ENCODE peak calls at places on chromosomes 1 and 21, in nine cellular contexts. I, N, E, C, H, J, Z, U and P are unnamed samples.

GRCh38 chr1:96076589-96076988 is 645.0 kb upstream of the PTBP2 start:
- DNase-seq in E (no peak), Z (no peak), U (no peak), J (peak; percentile 27), I (no peak), N (no peak), H (no peak), C (no peak), P (no peak)

GRCh38 chr21:32299695-32300094 is 1.0 kb downstream of the MRAP start:
- DNase-seq in N (no peak), J (no peak), E (no peak), H (no peak), Z (no peak), U (no peak), C (no peak), I (no peak), P (no peak)

GRCh38 chr1:43383449-43383848 is 6.2 kb downstream of the MED8 start:
- DNase-seq in C (no peak), E (no peak), H (no peak), Z (no peak), I (no peak), N (no peak), U (no peak), J (no peak), P (no peak)

GRCh38 chr1:192951961-192952460 is 107.1 kb downstream of the UCHL5 start:
- DNase-seq in Z (peak; percentile 79), U (peak; percentile 80), N (peak; percentile 10), H (peak; percentile 87), J (peak; percentile 91), C (peak; percentile 82), E (peak; percentile 34), I (no peak), P (no peak)

GRCh38 chr1:202501281-202501680 is 152.8 kb downstream of the PPP1R12B start:
- DNase-seq in J (peak; percentile 27), I (no peak), U (peak; percentile 34), C (peak; percentile 19), E (no peak), H (peak; percentile 34), Z (peak; percentile 31), N (no peak), P (no peak)

GRCh38 chr21:39863111-39863510 is 4.1 kb upstream of the PCP4 start:
- DNase-seq in H (no peak), I (no peak), E (no peak), U (peak; percentile 46), N (peak; percentile 13), J (no peak), C (no peak), Z (peak; percentile 83), P (no peak)

GRCh38 chr1:177065430-177065829 is 99.1 kb downstream of the ASTN1 start:
- DNase-seq in H (no peak), Z (no peak), I (no peak), E (no peak), U (no peak), N (no peak), J (no peak), C (no peak), P (no peak)

GRCh38 chr1:235923466-235924008 is 56.8 kb upstream of the LYST start:
- DNase-seq in I (no peak), H (peak; percentile 43), U (no peak), C (no peak), N (peak; percentile 72), Z (no peak), J (peak; percentile 58), E (no peak), P (no peak)

GRCh38 chr1:22919341-22920025 is 53.2 kb downstream of the LACTBL1 start:
- DNase-seq in N (no peak), Z (no peak), H (no peak), C (peak; percentile 13), U (no peak), I (no peak), J (no peak), E (no peak), P (no peak)

GRCh38 chr1:15038232-15039016 is 115.1 kb upstream of the TMEM51 start:
- DNase-seq in U (peak; percentile 60), H (no peak), I (no peak), C (peak; percentile 41), Z (peak; percentile 61), J (peak; percentile 33), E (no peak), N (no peak), P (peak; percentile 3)

GRCh38 chr21:39908265-39908923 is 41.2 kb downstream of the PCP4 start:
- DNase-seq in N (no peak), J (no peak), I (no peak), E (no peak), C (no peak), Z (peak; percentile 31), U (no peak), H (no peak), P (no peak)

GRCh38 chr1:46673749-46674182 is 2.1 kb downstream of the TEX38 start:
- DNase-seq in U (no peak), I (no peak), H (peak; percentile 79), J (peak; percentile 56), Z (peak; percentile 37), C (peak; percentile 66), N (no peak), E (no peak), P (no peak)

GRCh38 chr21:28016571-28016970 is 976.1 kb downstream of the LTN1 start:
- DNase-seq in E (no peak), N (no peak), Z (no peak), H (no peak), I (no peak), U (no peak), J (no peak), C (no peak), P (no peak)

GRCh38 chr1:76005755-76006154 is 68.8 kb upstream of the ST6GALNAC3 start:
- DNase-seq in U (no peak), H (no peak), J (peak; percentile 3), Z (no peak), E (no peak), I (no peak), C (no peak), N (no peak), P (no peak)

GRCh38 chr21:23130308-23130707 is 2132.1 kb downstream of the NCAM2 start:
- DNase-seq in J (no peak), U (no peak), N (no peak), Z (no peak), C (no peak), H (no peak), I (no peak), E (no peak), P (no peak)

GRCh38 chr1:209796733-209797025 is 9.3 kb downstream of the IRF6 start:
- DNase-seq in N (no peak), I (no peak), H (no peak), U (no peak), J (no peak), Z (no peak), E (no peak), C (no peak), P (no peak)

GRCh38 chr1:11281518-11282331 is 8.7 kb downstream of the UBIAD1 start:
- DNase-seq in Z (peak; percentile 55), U (no peak), C (peak; percentile 90), N (no peak), E (peak; percentile 92), H (peak; percentile 66), I (no peak), J (peak; percentile 83), P (no peak)

GRCh38 chr1:151992345-151993083 is 1.1 kb downstream of the S100A10 start:
- DNase-seq in H (peak; percentile 87), J (peak; percentile 92), C (peak; percentile 99), I (no peak), E (peak; percentile 92), U (peak; percentile 98), N (peak; percentile 89), Z (peak; percentile 99), P (peak; percentile 70)

GRCh38 chr1:206744683-206745082 is 25.9 kb upstream of the IL19 start:
- DNase-seq in E (no peak), U (no peak), H (no peak), N (no peak), I (no peak), Z (no peak), C (no peak), J (no peak), P (no peak)

GRCh38 chr1:147598631-147599361 is 57.5 kb downstream of the BCL9 start:
- DNase-seq in U (peak; percentile 8), N (peak; percentile 49), Z (peak; percentile 31), E (no peak), H (peak; percentile 10), I (peak; percentile 23), J (no peak), C (peak; percentile 3), P (no peak)

GRCh38 chr1:234337233-234337632 is 36.0 kb upstream of the COA6 start:
- DNase-seq in Z (no peak), J (no peak), H (no peak), C (no peak), U (no peak), N (no peak), I (no peak), E (no peak), P (no peak)

GRCh38 chr21:41359289-41359688 is 2.5 kb upstream of the MX2 start:
- DNase-seq in H (no peak), C (no peak), N (no peak), J (no peak), E (no peak), U (no peak), Z (no peak), I (no peak), P (no peak)

GRCh38 chr1:186418503-186418902 is 42.4 kb downstream of the PDC start:
- DNase-seq in N (no peak), C (no peak), E (no peak), J (no peak), U (no peak), H (no peak), Z (no peak), I (no peak), P (no peak)

GRCh38 chr1:118905206-118905605 is 82.9 kb downstream of the TBX15 start:
- DNase-seq in H (no peak), Z (no peak), U (no peak), C (no peak), I (no peak), E (no peak), J (no peak), N (no peak), P (no peak)

GRCh38 chr21:14594967-14595366 is 48.9 kb upstream of the SAMSN1 start:
- DNase-seq in J (no peak), N (no peak), Z (no peak), I (no peak), E (no peak), C (no peak), U (no peak), H (no peak), P (no peak)

GRCh38 chr1:150558761-150559626 is 9.8 kb downstream of the ADAMTSL4 start:
- DNase-seq in N (peak; percentile 38), I (no peak), U (no peak), E (no peak), C (no peak), H (no peak), Z (no peak), J (no peak), P (no peak)

GRCh38 chr21:15293251-15293650 is 228.5 kb upstream of the NRIP1 start:
- DNase-seq in U (peak; percentile 71), J (peak; percentile 61), E (peak; percentile 37), N (no peak), C (peak; percentile 95), H (peak; percentile 86), Z (peak; percentile 27), I (no peak), P (no peak)

GRCh38 chr1:200306954-200307754 is 102.7 kb downstream of the ZNF281 start:
- DNase-seq in N (no peak), I (no peak), Z (peak; percentile 42), U (peak; percentile 21), H (peak; percentile 16), E (no peak), C (peak; percentile 38), J (peak; percentile 46), P (peak; percentile 16)

GRCh38 chr1:155050560-155051341 is at the start of gene ADAM15:
- DNase-seq in C (peak; percentile 79), E (no peak), J (peak; percentile 71), Z (peak; percentile 91), I (peak; percentile 79), U (peak; percentile 66), N (peak; percentile 92), H (peak; percentile 46), P (peak; percentile 84)

GRCh38 chr1:179142889-179143299 is 61.0 kb downstream of the TOR3A start:
- DNase-seq in Z (peak; percentile 93), C (peak; percentile 98), I (no peak), U (peak; percentile 97), E (peak; percentile 95), N (no peak), H (peak; percentile 95), J (peak; percentile 98), P (peak; percentile 21)

GRCh38 chr1:117820694-117821381 is 108.6 kb downstream of the GDAP2 start:
- DNase-seq in C (peak; percentile 59), N (no peak), E (no peak), H (no peak), U (peak; percentile 73), I (no peak), Z (peak; percentile 18), J (peak; percentile 42), P (no peak)